ENCODE peak calls at places on chromosomes 12 and 14, in four cellular contexts. N, D, F and Z are unnamed samples.

GRCh38 chr14:96207686-96208085 is 3.0 kb downstream of the BDKRB2 start:
- DNase-seq in N (no peak), D (no peak), F (no peak), Z (no peak)

GRCh38 chr12:106997916-106998315 is 11.0 kb upstream of the MTERF2 start:
- DNase-seq in N (no peak), D (no peak), F (no peak), Z (no peak)

GRCh38 chr14:100230361-100230760 is 8.6 kb upstream of the YY1 start:
- DNase-seq in N (no peak), D (no peak), F (no peak), Z (no peak)

GRCh38 chr12:78636253-78636855 is 228.2 kb upstream of the SYT1 start:
- DNase-seq in N (peak), D (no peak), F (no peak), Z (no peak)

GRCh38 chr12:630656-631632 is 32.3 kb downstream of the NINJ2 start:
- DNase-seq in N (no peak), D (no peak), F (peak), Z (no peak)

GRCh38 chr12:109418848-109419474 is 58.1 kb downstream of the KCTD10 start:
- DNase-seq in N (no peak), D (no peak), F (no peak), Z (no peak)

GRCh38 chr14:105536051-105536450 is 9.7 kb downstream of the TMEM121 start:
- DNase-seq in N (no peak), D (no peak), F (no peak), Z (no peak)

GRCh38 chr12:9810721-9811120 is 16.6 kb upstream of the KLRF1 start:
- DNase-seq in N (no peak), D (no peak), F (no peak), Z (no peak)

GRCh38 chr12:89789862-89790261 is 81.2 kb upstream of the ATP2B1 start:
- DNase-seq in N (no peak), D (no peak), F (no peak), Z (no peak)

GRCh38 chr14:74511966-74512365 is 18.4 kb downstream of the ISCA2 start:
- DNase-seq in N (no peak), D (no peak), F (no peak), Z (no peak)

GRCh38 chr14:23207146-23207540 is 23.7 kb upstream of the SLC7A8 start:
- DNase-seq in N (no peak), D (no peak), F (no peak), Z (no peak)

GRCh38 chr14:60079723-60080122 is 12.0 kb upstream of the PCNX4 start:
- DNase-seq in N (no peak), D (no peak), F (no peak), Z (no peak)

GRCh38 chr12:96402061-96402460 is 1.8 kb upstream of the CDK17 start:
- DNase-seq in N (no peak), D (no peak), F (no peak), Z (no peak)

GRCh38 chr14:22387776-22388241 is 201.2 kb downstream of the DAD1 start:
- DNase-seq in N (no peak), D (no peak), F (no peak), Z (no peak)

GRCh38 chr14:92475451-92476187 is 38.0 kb upstream of the RIN3 start:
- DNase-seq in N (peak), D (no peak), F (no peak), Z (no peak)

GRCh38 chr12:32252199-32253073 is 145.8 kb downstream of the BICD1 start:
- DNase-seq in N (no peak), D (no peak), F (peak), Z (no peak)

GRCh38 chr12:19779393-19780056 is 340.2 kb downstream of the AEBP2 start:
- DNase-seq in N (no peak), D (no peak), F (no peak), Z (peak)

GRCh38 chr14:57634335-57634734 is 140.7 kb upstream of the CCDC198 start:
- DNase-seq in N (no peak), D (no peak), F (no peak), Z (no peak)

GRCh38 chr14:51609987-51610283 is 41.8 kb upstream of the FRMD6 start:
- DNase-seq in N (peak), D (peak), F (peak), Z (peak)

GRCh38 chr12:131318045-131318685 is 364.5 kb downstream of the ADGRD1 start:
- DNase-seq in N (no peak), D (no peak), F (no peak), Z (no peak)

GRCh38 chr12:105433804-105434203 is 103.3 kb downstream of the C12orf75 start:
- DNase-seq in N (no peak), D (no peak), F (no peak), Z (no peak)

GRCh38 chr14:96252323-96253052 is 3.5 kb upstream of the BDKRB1 start:
- DNase-seq in N (no peak), D (peak), F (no peak), Z (no peak)

GRCh38 chr14:87629788-87630187 is 363.2 kb downstream of the GALC start:
- DNase-seq in N (no peak), D (no peak), F (no peak), Z (no peak)

GRCh38 chr12:10361622-10362021 is 28.2 kb downstream of the KLRK1 start:
- DNase-seq in N (peak), D (no peak), F (no peak), Z (peak)

GRCh38 chr14:103084021-103084919 is at the start of gene LBHD2:
- DNase-seq in N (no peak), D (peak), F (no peak), Z (no peak)

GRCh38 chr14:103087343-103087835 is 3.4 kb downstream of the LBHD2 start:
- DNase-seq in N (no peak), D (no peak), F (no peak), Z (no peak)

GRCh38 chr14:103086771-103087342 is 2.8 kb downstream of the LBHD2 start:
- DNase-seq in N (no peak), D (no peak), F (no peak), Z (no peak)

GRCh38 chr14:103081951-103082350 is 2.1 kb upstream of the LBHD2 start:
- DNase-seq in N (no peak), D (no peak), F (no peak), Z (no peak)

DNA sequence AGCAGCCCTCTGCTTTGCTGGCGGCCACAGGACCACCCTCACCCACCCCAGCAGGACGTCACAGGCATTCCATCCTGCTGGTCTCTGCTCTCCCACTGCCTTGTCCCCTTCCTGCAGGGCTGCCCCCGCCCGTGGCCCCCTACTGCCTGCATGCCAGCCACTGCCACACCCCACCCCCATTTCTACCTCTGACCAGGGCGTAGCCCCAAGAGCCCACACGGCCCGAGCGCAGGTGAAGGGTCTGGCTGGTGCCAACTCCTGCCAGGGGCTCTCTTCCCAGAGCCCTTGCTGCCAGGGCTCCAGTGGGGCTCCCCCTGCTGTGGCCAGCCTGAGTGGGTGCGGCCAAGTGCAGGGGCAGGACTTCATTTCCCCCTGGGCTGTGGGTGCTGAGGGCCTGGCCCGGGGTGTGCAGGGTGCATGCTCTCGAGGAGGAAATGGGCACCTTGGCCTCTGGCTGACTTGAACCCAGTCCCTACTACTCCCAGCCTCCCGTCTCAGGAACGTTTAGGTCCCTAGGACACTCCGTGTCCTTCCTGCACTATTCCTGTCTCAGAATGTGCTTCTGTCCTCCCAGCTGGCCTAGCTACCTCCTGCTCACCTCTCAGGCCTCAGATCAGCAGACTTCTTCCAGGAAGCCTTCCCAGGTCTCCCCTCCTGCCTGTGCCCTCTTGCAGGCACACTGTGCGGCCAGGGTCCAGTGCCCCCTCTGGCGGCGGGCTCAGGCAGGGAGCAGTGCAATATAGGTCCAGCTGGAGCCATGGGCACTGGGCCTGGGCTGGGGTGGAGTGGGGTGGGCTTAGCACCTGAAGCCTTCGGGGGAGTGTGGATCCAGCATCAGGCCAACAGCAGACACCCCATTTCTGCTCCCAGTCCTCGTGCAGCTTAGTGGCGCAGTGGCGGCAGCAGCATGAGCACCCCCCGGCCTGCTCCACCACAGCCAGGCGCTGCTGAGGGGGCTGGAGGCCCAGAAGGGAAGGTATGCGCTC is 1.4 kb downstream of the LBHD2 start:
- DNase-seq in N (no peak), D (no peak), F (no peak), Z (no peak)
- TF ChIP-seq CTCF in N (no peak), D (peak), F (peak), Z (peak)

DNA sequence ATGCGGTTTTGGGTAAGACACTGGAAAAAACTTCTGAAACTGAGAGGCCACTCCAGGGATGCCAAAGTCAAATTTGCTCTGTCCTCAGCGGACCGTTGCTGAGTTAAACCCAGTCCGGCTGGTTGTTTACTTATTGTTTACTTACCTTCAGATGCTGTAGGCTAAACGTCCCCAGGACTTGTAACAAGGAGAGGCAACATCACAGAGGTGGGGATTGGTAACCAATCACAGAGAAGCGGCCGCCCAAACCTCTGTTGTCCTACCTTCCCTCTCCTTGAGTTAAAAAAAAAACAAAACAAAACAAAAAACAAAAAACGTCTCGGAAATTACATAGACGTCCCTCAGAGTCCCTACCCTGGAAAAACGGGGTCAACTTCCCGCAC is 380 bp downstream of the ANO2 start:
- DNase-seq in N (no peak), D (no peak), F (no peak), Z (no peak)
- TF ChIP-seq EZH2 in N (no peak), D (no peak), F (no peak), Z (no peak)

DNA sequence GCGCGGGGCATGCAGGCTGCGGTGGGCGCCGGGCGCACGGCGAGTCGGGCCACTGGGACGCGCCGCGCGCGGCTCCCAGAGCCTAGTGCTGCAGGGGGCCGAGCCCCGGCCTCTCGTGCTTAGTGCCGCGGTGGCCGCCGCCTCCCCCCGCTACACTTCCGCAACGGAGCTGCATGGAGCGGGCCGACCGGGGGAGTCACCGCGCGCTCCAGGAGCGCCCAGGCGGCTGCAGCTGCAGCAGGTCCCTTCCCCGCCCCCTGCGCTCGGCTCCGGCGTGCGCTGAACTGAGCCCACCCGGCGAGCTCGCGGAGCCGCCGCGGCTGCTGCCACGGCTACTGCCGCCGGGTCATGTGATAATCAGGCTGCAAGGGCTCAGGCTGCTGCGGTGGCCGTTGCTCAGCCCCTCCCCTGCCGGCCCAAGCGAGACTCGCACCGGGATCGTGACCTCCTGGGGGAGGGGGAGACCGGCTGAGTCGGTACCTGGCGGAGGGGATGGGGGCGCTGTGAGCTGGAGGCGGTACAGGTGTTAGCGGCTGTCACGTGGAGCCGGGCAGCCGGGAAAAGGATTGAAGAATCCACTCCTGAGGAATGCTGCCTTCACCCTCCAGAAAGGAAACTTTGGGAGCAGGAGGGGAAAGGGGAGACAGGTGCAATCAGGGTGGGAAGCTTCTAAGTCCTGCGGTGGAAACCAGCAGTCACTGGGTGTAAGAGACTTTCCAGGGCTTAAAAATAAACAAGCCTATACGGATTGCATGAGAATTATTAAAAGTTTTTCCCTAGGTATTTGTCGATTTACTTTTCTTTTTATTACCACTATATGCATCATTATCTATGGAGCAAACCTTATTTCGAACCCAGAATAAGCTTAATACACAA is at the start of gene PPM1H:
- DNase-seq in N (peak), D (peak), F (peak), Z (peak)
- TF ChIP-seq CTCF in N (no peak), D (peak), F (peak), Z (peak)

GRCh38 chr12:57619434-57620244 is 8.4 kb downstream of the ARHGEF25 start:
- DNase-seq in N (no peak), D (no peak), F (no peak), Z (peak)
- TF ChIP-seq EZH2 in N (no peak), D (no peak), F (no peak), Z (no peak)

DNA sequence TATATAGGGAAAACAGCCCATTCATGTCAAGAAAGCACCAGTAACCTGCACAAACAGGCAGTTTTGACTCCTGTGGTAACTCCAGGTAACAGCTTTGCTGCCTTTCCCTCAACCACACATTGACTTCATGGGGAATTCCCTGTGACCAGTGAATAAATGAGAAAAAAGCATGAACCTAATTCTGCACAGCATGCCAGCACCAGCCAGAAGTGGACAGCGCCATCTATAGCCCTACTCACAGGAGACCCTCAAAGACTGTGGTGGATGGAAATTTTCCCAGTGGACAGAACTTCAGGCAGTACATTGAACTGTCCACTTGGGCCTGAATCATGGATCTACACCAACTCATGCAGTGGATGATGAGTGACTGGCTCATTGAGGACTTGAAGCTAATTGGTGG is 152.1 kb downstream of the SLC8A3 start:
- DNase-seq in N (no peak), D (no peak), F (no peak), Z (no peak)
- TF ChIP-seq CTCF in N (no peak), D (no peak), F (peak), Z (peak)

DNA sequence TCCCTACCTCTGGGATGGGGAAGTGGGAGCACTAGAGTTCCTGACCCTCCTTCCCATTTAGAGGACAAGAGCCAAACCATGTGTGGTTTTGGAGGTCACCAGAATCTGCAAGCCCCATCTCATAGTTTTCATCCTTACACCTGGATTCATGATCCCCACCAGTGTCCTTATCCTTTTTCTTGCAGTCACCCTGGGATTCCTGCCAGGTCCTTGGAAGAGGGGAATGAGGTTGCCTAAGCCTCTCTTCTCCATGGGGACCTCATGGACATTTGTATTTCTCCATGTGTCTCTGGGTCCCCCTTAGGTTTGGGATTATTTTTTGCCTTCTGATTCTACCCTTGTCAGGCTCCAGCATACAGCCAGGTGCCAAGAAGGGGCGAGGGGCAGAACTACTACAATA is 1.5 kb upstream of the WNT10B start:
- DNase-seq in N (peak), D (no peak), F (no peak), Z (no peak)
- TF ChIP-seq EZH2 in N (peak), D (no peak), F (no peak), Z (no peak)

GRCh38 chr12:45309826-45310626 is 94.1 kb downstream of the ANO6 start:
- DNase-seq in N (peak), D (no peak), F (no peak), Z (no peak)
- TF ChIP-seq CTCF in N (no peak), D (no peak), F (no peak), Z (no peak)

GRCh38 chr14:76138758-76139723 is 12.7 kb upstream of the GPATCH2L start:
- DNase-seq in N (no peak), D (peak), F (no peak), Z (no peak)
- TF ChIP-seq EZH2 in N (peak), D (no peak), F (no peak), Z (peak)

DNA sequence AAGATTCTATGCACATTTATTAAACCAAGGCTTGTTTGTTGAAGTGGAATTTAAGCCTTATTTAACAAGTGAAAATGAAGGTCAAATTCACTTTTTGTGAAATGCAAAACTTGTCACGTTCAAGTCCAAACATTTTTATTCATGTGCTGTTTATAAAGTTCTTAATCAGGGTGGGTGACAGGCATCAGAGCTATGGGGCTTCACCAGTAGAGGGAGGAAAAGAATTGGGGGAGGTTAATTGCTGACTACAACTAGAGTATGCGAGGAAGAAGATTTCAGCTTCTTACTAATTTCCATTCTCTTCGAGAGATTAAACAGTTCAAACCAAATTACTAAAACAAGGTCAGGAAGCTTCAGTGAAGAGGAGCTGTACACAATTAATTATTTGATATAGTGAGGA is 9.7 kb downstream of the MOK start:
- DNase-seq in N (peak), D (no peak), F (no peak), Z (no peak)
- TF ChIP-seq CTCF in N (peak), D (peak), F (no peak), Z (peak)

GRCh38 chr12:53956914-53957536 is 2.3 kb downstream of the HOXC12 start:
- DNase-seq in N (no peak), D (no peak), F (no peak), Z (no peak)

GRCh38 chr12:53955776-53956250 is 1.1 kb downstream of the HOXC12 start:
- DNase-seq in N (no peak), D (no peak), F (no peak), Z (no peak)

GRCh38 chr12:53954694-53955035 is at the start of gene HOXC12:
- DNase-seq in N (no peak), D (no peak), F (no peak), Z (no peak)

GRCh38 chr12:53955036-53955775 is 503 bp downstream of the HOXC12 start:
- DNase-seq in N (no peak), D (no peak), F (no peak), Z (no peak)

DNA sequence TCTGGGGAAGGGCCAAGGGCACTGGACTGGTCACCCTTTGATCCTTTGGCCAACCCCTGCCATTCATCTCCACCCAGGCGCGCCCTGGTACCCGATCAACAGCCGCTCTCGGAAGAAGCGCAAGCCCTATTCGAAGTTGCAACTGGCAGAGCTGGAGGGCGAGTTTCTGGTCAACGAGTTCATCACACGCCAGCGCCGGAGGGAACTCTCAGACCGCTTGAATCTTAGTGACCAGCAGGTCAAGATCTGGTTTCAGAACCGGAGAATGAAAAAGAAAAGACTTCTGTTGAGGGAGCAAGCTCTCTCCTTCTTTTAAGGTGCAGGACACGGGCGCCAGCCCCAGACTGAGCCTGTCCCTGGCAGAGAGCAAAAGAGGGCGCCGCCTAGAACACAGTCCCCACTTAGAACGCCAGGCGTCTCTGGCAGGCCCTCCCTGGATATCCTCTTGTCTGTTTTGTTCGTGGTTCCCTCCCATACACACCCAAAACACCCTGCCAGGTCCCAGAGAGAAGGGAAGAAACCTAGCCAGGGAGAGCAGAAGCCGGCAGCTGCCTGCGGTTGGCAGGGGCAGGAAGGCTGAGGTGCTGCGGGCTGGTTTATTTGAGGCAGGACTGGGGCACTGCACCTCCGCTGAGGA is 1.7 kb downstream of the HOXC12 start:
- DNase-seq in N (no peak), D (no peak), F (no peak), Z (no peak)
- TF ChIP-seq EZH2 in N (no peak), D (no peak), F (no peak), Z (no peak)